ENCODE peak calls at places on chromosome 11, in nine cellular contexts. M is activated CD8-positive, alpha-beta memory T cell treated with anti-CD3 and anti-CD28 coated beads, Interleukin-2, amount 50 U/mL, for 4 hours; D is T-helper 17 cell; J is lung microvascular endothelial cell; A is AG20443; U is stimulated activated CD4-positive, alpha-beta T cell treated with anti-CD3 and anti-CD28 coated beads, Interleukin-1b, Interleukin-23, amount 100 ng/mL, for 4 hours; I is activated T-cell treated with anti-CD3 and anti-CD28 coated beads, Interleukin-2, amount 50 U/mL, for 4 hours; Y is PC-3; F is fibroblast of the aortic adventitia. K is an unnamed sample.

GRCh38 chr11:64810891-64811272 is 531 bp upstream of the MEN1 start:
- DNase-seq in A (no peak), M (no peak), U (no peak), I (peak; percentile 26), D (no peak), Y (no peak), J (no peak), F (no peak), K (no peak)

GRCh38 chr11:78170874-78171549 is 17.4 kb downstream of the KCTD21 start:
- DNase-seq in A (no peak), F (no peak), U (no peak), I (no peak), D (no peak), M (no peak), Y (no peak), J (no peak), K (no peak)

GRCh38 chr11:35139883-35140282 is 912 bp downstream of the CD44 start:
- DNase-seq in Y (peak; percentile 18), D (no peak), I (no peak), M (no peak), A (peak; percentile 28), J (peak; percentile 35), F (peak; percentile 44), U (no peak), K (no peak)

GRCh38 chr11:124882339-124883071 is 15.2 kb downstream of the ROBO4 start:
- DNase-seq in I (no peak), Y (no peak), D (no peak), M (no peak), F (peak; percentile 56), A (no peak), U (no peak), J (no peak), K (no peak)

GRCh38 chr11:68340784-68341556 is 28.6 kb downstream of the LRP5 start:
- DNase-seq in M (no peak), Y (peak; percentile 70), I (no peak), J (no peak), F (peak; percentile 11), A (no peak), U (no peak), D (no peak), K (no peak)

GRCh38 chr11:70032470-70032795 is 45.7 kb upstream of the ANO1 start:
- DNase-seq in J (no peak), U (no peak), F (no peak), M (no peak), A (no peak), Y (no peak), D (no peak), I (no peak), K (no peak)

GRCh38 chr11:130700092-130700491 is 216.2 kb downstream of the SNX19 start:
- DNase-seq in M (no peak), A (no peak), I (no peak), F (no peak), D (no peak), Y (peak; percentile 25), J (no peak), U (no peak), K (no peak)

GRCh38 chr11:115439385-115439784 is 64.8 kb downstream of the CADM1 start:
- DNase-seq in U (no peak), I (no peak), A (peak; percentile 66), J (no peak), Y (no peak), D (no peak), M (no peak), F (no peak), K (no peak)

GRCh38 chr11:112410325-112410724 is 149.7 kb upstream of the PLET1 start:
- DNase-seq in U (no peak), A (no peak), F (no peak), I (no peak), J (no peak), Y (no peak), M (no peak), D (no peak), K (no peak)